ENCODE peak calls at places on chromosomes 16 and 17, in nine cellular contexts. T is lung, R is H7, M is heart left ventricle, Q is cardiac muscle cell, U is IMR-90, O is BJ, Y is esophagus squamous epithelium, E is upper lobe of right lung. A is an unnamed sample.

GRCh38 chr16:1990336-1991134 is 765 bp downstream of the SYNGR3 start:
- DNase-seq in T (no peak), R (peak; percentile 96), M (no peak), Q (no peak), U (no peak), O (no peak), Y (no peak), E (no peak), A (no peak)

GRCh38 chr17:70168044-70168978 is 1.0 kb upstream of the KCNJ2 start:
- DNase-seq in T (peak; percentile 66), R (peak; percentile 76), M (peak; percentile 78), Q (peak; percentile 69), U (peak; percentile 81), O (peak; percentile 25), Y (no peak), E (peak; percentile 80), A (peak; percentile 21)

GRCh38 chr16:31365131-31365865 is 10.3 kb downstream of the ITGAX start:
- DNase-seq in T (no peak), R (no peak), M (no peak), Q (no peak), U (no peak), O (no peak), Y (no peak), E (no peak), A (no peak)

GRCh38 chr16:85019659-85020245 is 7.8 kb upstream of the KIAA0513 start:
- DNase-seq in T (peak; percentile 74), R (no peak), M (no peak), Q (no peak), U (no peak), O (no peak), Y (no peak), E (peak; percentile 81), A (no peak)

GRCh38 chr16:5895137-5895536 is 797.5 kb upstream of the EEF2KMT start:
- DNase-seq in T (no peak), R (no peak), M (no peak), Q (no peak), U (no peak), O (no peak), Y (no peak), E (no peak), A (no peak)

GRCh38 chr17:48068491-48068961 is 20.4 kb downstream of the NFE2L1 start:
- DNase-seq in T (no peak), R (peak; percentile 66), M (no peak), Q (no peak), U (peak; percentile 65), O (peak; percentile 32), Y (no peak), E (no peak), A (no peak)

GRCh38 chr16:11097094-11097781 is 152.9 kb downstream of the CLEC16A start:
- DNase-seq in T (no peak), R (no peak), M (no peak), Q (no peak), U (no peak), O (no peak), Y (no peak), E (no peak), A (no peak)

GRCh38 chr16:21625026-21625425 is 25.6 kb downstream of the METTL9 start:
- DNase-seq in T (no peak), R (no peak), M (no peak), Q (no peak), U (no peak), O (no peak), Y (no peak), E (no peak), A (no peak)

GRCh38 chr16:17448640-17449638 is 21.8 kb downstream of the XYLT1 start:
- DNase-seq in T (peak; percentile 36), R (no peak), M (peak; percentile 44), Q (no peak), U (no peak), O (no peak), Y (no peak), E (peak; percentile 73), A (no peak)

GRCh38 chr16:22932032-22932771 is 118.2 kb downstream of the HS3ST2 start:
- DNase-seq in T (no peak), R (no peak), M (no peak), Q (no peak), U (no peak), O (no peak), Y (no peak), E (no peak), A (no peak)
- H3K4me3 ChIP-seq in T (no peak overlapping the region), R (no peak overlapping the region), M (no peak overlapping the region), Q (no peak overlapping the region), U (no peak overlapping the region), O (no peak overlapping the region), Y (no peak overlapping the region), E (no peak overlapping the region), A (no peak overlapping the region)

GRCh38 chr17:31780436-31780835 is 78.6 kb downstream of the COPRS start:
- DNase-seq in T (no peak), R (no peak), M (no peak), Q (no peak), U (no peak), O (no peak), Y (no peak), E (no peak), A (no peak)

GRCh38 chr17:31778538-31778937 is 80.5 kb downstream of the COPRS start:
- DNase-seq in T (no peak), R (no peak), M (peak; percentile 41), Q (no peak), U (peak; percentile 17), O (no peak), Y (no peak), E (no peak), A (no peak)
- H3K4me3 ChIP-seq in T (no peak overlapping the region), R (no peak overlapping the region), M (no peak overlapping the region), Q (no peak overlapping the region), U (no peak overlapping the region), O (no peak overlapping the region), Y (no peak overlapping the region), E (no peak overlapping the region), A (no peak overlapping the region)

GRCh38 chr17:59914274-59914854 is 21.4 kb downstream of the RPS6KB1 start:
- DNase-seq in T (no peak), R (peak; percentile 64), M (no peak), Q (peak; percentile 63), U (peak; percentile 60), O (no peak), Y (no peak), E (no peak), A (no peak)
- H3K4me3 ChIP-seq in T (no peak overlapping the region), R (no peak overlapping the region), M (no peak overlapping the region), Q (no peak overlapping the region), U (no peak overlapping the region), O (no peak overlapping the region), Y (no peak overlapping the region), E (no peak overlapping the region), A (no peak overlapping the region)

GRCh38 chr17:17724991-17725852 is 44.0 kb downstream of the RAI1 start:
- DNase-seq in T (no peak), R (peak; percentile 94), M (no peak), Q (no peak), U (no peak), O (no peak), Y (no peak), E (no peak), A (no peak)
- H3K4me3 ChIP-seq in T (no peak overlapping the region), R (peak overlapping the region; percentile 63), M (peak overlapping the region; percentile 56), Q (peak overlapping the region; percentile 90), U (no peak overlapping the region), O (peak overlapping the region; percentile 47), Y (peak overlapping the region; percentile 68), E (peak overlapping the region; percentile 54), A (no peak overlapping the region)

GRCh38 chr17:50347087-50347893 is 1.4 kb downstream of the XYLT2 start:
- DNase-seq in T (no peak), R (peak; percentile 77), M (no peak), Q (peak; percentile 22), U (peak; percentile 6), O (no peak), Y (no peak), E (peak; percentile 61), A (no peak)

GRCh38 chr17:50349241-50349595 is 3.3 kb downstream of the XYLT2 start:
- DNase-seq in T (no peak), R (no peak), M (no peak), Q (no peak), U (no peak), O (no peak), Y (no peak), E (no peak), A (no peak)

GRCh38 chr17:50348522-50349240 is 2.8 kb downstream of the XYLT2 start:
- DNase-seq in T (no peak), R (no peak), M (no peak), Q (no peak), U (peak; percentile 53), O (no peak), Y (no peak), E (peak; percentile 18), A (no peak)

GRCh38 chr17:50346313-50347086 is 574 bp downstream of the XYLT2 start:
- DNase-seq in T (peak; percentile 55), R (peak; percentile 92), M (peak; percentile 51), Q (peak; percentile 19), U (no peak), O (no peak), Y (no peak), E (peak; percentile 80), A (no peak)

GRCh38 chr17:50347894-50348291 is 2.0 kb downstream of the XYLT2 start:
- DNase-seq in T (no peak), R (peak; percentile 1), M (no peak), Q (no peak), U (no peak), O (no peak), Y (no peak), E (no peak), A (no peak)
- H3K4me3 ChIP-seq in T (no peak overlapping the region), R (no peak overlapping the region), M (no peak overlapping the region), Q (no peak overlapping the region), U (peak overlapping the region; percentile 95), O (no peak overlapping the region), Y (no peak overlapping the region), E (no peak overlapping the region), A (peak overlapping the region; percentile 93)

DNA sequence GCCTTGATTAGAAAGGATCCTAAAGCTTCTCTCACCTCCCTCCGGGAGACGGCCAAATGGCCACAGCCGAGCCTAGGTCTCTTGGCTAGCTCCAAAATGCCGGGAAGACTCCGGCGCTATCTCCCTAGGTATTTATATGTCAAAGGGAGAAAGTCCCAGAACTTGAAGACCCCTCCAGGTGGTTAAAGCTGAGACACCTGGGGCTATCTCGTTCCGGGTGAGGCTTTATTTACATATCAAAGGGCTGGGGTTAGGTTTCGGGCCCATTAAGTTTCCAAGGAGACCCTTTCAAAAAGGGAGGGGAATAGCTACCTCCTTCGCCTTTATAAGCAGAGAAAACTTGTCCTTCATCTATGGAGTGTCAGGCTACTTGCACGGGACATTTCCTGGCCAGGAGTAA is 70.9 kb upstream of the KIFC3 start:
- DNase-seq in T (no peak), R (peak; percentile 70), M (no peak), Q (no peak), U (no peak), O (no peak), Y (no peak), E (no peak), A (no peak)
- H3K4me3 ChIP-seq in T (no peak overlapping the region), R (no peak overlapping the region), M (no peak overlapping the region), Q (no peak overlapping the region), U (no peak overlapping the region), O (no peak overlapping the region), Y (no peak overlapping the region), E (no peak overlapping the region), A (no peak overlapping the region)

A was measured in AG09309.